ENCODE peak calls at places on chromosomes 12 and 14, in five cellular contexts. One of them, this sample, is unnamed.

GRCh38 chr12:130026608-130027176 is 122.9 kb upstream of the TMEM132D start:
- DNase-seq in choroid plexus epithelial cell: peak
- DNase-seq in cardiac fibroblast: peak
- DNase-seq in cardiac muscle cell: no peak
- DNase-seq in ovary: no peak
- DNase-seq in this sample: no peak

GRCh38 chr12:69412655-69413054 is 53.1 kb downstream of the YEATS4 start:
- DNase-seq in choroid plexus epithelial cell: no peak
- DNase-seq in cardiac fibroblast: no peak
- DNase-seq in cardiac muscle cell: no peak
- DNase-seq in ovary: no peak
- DNase-seq in this sample: no peak

GRCh38 chr12:79194595-79194994 is 330.0 kb downstream of the SYT1 start:
- DNase-seq in choroid plexus epithelial cell: peak
- DNase-seq in cardiac fibroblast: no peak
- DNase-seq in cardiac muscle cell: no peak
- DNase-seq in ovary: no peak
- DNase-seq in this sample: peak

GRCh38 chr12:54998958-54999510 is 14.5 kb upstream of the TESPA1 start:
- DNase-seq in choroid plexus epithelial cell: no peak
- DNase-seq in cardiac fibroblast: no peak
- DNase-seq in cardiac muscle cell: no peak
- DNase-seq in ovary: no peak
- DNase-seq in this sample: no peak

GRCh38 chr12:20451759-20452158 is 83.4 kb downstream of the PDE3A start:
- DNase-seq in choroid plexus epithelial cell: peak
- DNase-seq in cardiac fibroblast: peak
- DNase-seq in cardiac muscle cell: peak
- DNase-seq in ovary: no peak
- DNase-seq in this sample: peak

GRCh38 chr14:29906256-29906885 is 21.3 kb downstream of the PRKD1 start:
- DNase-seq in choroid plexus epithelial cell: peak
- DNase-seq in cardiac fibroblast: no peak
- DNase-seq in cardiac muscle cell: peak
- DNase-seq in ovary: no peak
- DNase-seq in this sample: peak

GRCh38 chr12:22978962-22979361 is 354.0 kb downstream of the ETNK1 start:
- DNase-seq in choroid plexus epithelial cell: peak
- DNase-seq in cardiac fibroblast: peak
- DNase-seq in cardiac muscle cell: peak
- DNase-seq in ovary: no peak
- DNase-seq in this sample: peak

GRCh38 chr14:70563417-70563816 is 28.6 kb upstream of the ADAM20 start:
- DNase-seq in choroid plexus epithelial cell: no peak
- DNase-seq in cardiac fibroblast: no peak
- DNase-seq in cardiac muscle cell: no peak
- DNase-seq in ovary: no peak
- DNase-seq in this sample: no peak

GRCh38 chr12:58919271-58920101 is 818 bp downstream of the LRIG3 start:
- DNase-seq in choroid plexus epithelial cell: peak
- DNase-seq in cardiac fibroblast: peak
- DNase-seq in cardiac muscle cell: peak
- DNase-seq in ovary: peak
- DNase-seq in this sample: peak

GRCh38 chr12:44976246-44976645 is 74.7 kb downstream of the DBX2 start:
- DNase-seq in choroid plexus epithelial cell: no peak
- DNase-seq in cardiac fibroblast: no peak
- DNase-seq in cardiac muscle cell: peak
- DNase-seq in ovary: no peak
- DNase-seq in this sample: no peak

GRCh38 chr12:44968960-44969359 is 81.9 kb downstream of the DBX2 start:
- DNase-seq in choroid plexus epithelial cell: no peak
- DNase-seq in cardiac fibroblast: no peak
- DNase-seq in cardiac muscle cell: no peak
- DNase-seq in ovary: no peak
- DNase-seq in this sample: no peak

GRCh38 chr12:44972746-44973421 is 78.0 kb downstream of the DBX2 start:
- DNase-seq in choroid plexus epithelial cell: peak
- DNase-seq in cardiac fibroblast: peak
- DNase-seq in cardiac muscle cell: peak
- DNase-seq in ovary: no peak
- DNase-seq in this sample: no peak
- TF ChIP-seq CTCF in choroid plexus epithelial cell: peak
- TF ChIP-seq CTCF in cardiac fibroblast: peak
- TF ChIP-seq CTCF in cardiac muscle cell: peak
- TF ChIP-seq CTCF in ovary: no peak
- TF ChIP-seq CTCF in this sample: peak

GRCh38 chr12:6772729-6773661 is 675 bp downstream of the LAG3 start:
- DNase-seq in choroid plexus epithelial cell: no peak
- DNase-seq in cardiac fibroblast: no peak
- DNase-seq in cardiac muscle cell: no peak
- DNase-seq in ovary: no peak
- DNase-seq in this sample: no peak

GRCh38 chr12:6773662-6774351 is 1.5 kb downstream of the LAG3 start:
- DNase-seq in choroid plexus epithelial cell: no peak
- DNase-seq in cardiac fibroblast: no peak
- DNase-seq in cardiac muscle cell: no peak
- DNase-seq in ovary: peak
- DNase-seq in this sample: no peak

GRCh38 chr12:6771509-6772330 is 600 bp upstream of the LAG3 start:
- DNase-seq in choroid plexus epithelial cell: no peak
- DNase-seq in cardiac fibroblast: peak
- DNase-seq in cardiac muscle cell: peak
- DNase-seq in ovary: no peak
- DNase-seq in this sample: no peak

GRCh38 chr12:6771091-6771495 is 1.2 kb upstream of the LAG3 start:
- DNase-seq in choroid plexus epithelial cell: no peak
- DNase-seq in cardiac fibroblast: no peak
- DNase-seq in cardiac muscle cell: no peak
- DNase-seq in ovary: no peak
- DNase-seq in this sample: no peak

GRCh38 chr12:6772331-6772695 is at the start of gene LAG3:
- DNase-seq in choroid plexus epithelial cell: no peak
- DNase-seq in cardiac fibroblast: no peak
- DNase-seq in cardiac muscle cell: no peak
- DNase-seq in ovary: peak
- DNase-seq in this sample: no peak
- H3K4me3 ChIP-seq in choroid plexus epithelial cell: no peak
- H3K4me3 ChIP-seq in cardiac fibroblast: no peak
- H3K4me3 ChIP-seq in cardiac muscle cell: no peak
- H3K4me3 ChIP-seq in ovary: peak
- H3K4me3 ChIP-seq in this sample: no peak

DNA sequence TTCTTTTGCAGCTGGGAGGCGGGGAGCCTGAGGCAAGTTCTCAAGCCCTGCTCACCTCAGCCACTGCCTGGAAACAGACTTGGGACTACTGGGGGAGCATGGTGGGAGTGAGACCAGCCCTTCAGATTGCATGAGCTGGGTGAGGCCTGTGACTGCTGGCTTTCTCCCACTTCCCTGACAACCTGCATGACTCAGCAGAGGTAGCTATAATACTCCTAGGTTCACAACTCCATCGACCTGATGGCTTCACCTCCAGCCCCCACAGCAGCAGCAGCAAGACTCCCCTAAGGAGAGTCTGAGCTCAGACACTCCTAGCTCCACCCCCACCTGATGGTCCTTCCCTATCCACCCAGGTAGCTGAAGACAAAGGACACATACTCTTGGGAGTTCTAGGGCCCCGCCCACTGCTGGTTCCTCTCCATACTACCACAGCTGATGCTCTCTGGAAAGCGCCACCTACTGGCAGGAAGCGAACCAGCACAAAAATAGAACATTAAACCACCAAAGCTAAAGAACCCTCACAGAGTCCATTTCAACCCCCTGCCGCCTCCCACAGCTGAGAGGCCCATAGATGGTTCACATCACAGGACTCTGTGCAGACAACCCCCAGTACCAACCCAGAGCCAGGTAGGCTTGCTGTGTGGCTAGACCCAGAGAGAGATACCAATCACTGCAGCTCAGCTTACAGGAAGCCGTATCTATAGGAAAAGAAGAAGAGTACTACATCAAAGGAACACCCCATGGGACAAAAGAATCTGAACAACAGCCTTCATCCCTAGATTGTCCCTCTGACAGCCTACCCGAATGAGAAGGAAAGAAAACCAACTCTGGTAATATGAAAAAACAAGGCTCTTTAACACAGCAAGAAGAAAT is 68.7 kb downstream of the RPAP3 start:
- DNase-seq in choroid plexus epithelial cell: peak
- DNase-seq in cardiac fibroblast: peak
- DNase-seq in cardiac muscle cell: peak
- DNase-seq in ovary: no peak
- DNase-seq in this sample: no peak
- TF ChIP-seq CTCF in choroid plexus epithelial cell: peak
- TF ChIP-seq CTCF in cardiac fibroblast: peak
- TF ChIP-seq CTCF in cardiac muscle cell: peak
- TF ChIP-seq CTCF in ovary: no peak
- TF ChIP-seq CTCF in this sample: peak

DNA sequence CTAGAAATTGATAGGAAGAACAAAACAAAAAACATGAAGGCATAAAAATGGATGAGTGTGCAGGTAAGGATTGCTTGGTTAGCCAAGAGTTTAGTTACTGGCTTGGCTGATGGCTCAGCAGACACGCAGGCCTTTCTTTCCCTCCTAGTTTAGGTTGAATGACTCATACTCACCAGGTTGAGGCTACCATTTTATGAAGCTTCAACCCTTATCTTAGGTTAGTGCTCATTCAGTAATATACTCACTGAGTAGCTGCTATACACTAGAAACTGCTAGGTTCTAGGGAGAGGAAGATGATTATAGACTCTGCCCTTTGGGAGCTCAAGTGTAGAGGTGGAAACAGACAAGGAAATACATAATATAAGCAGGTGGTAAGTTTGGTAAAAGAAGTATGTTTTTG is 6.0 kb downstream of the P3H3 start:
- DNase-seq in choroid plexus epithelial cell: no peak
- DNase-seq in cardiac fibroblast: no peak
- DNase-seq in cardiac muscle cell: no peak
- DNase-seq in ovary: no peak
- DNase-seq in this sample: no peak
- H3K4me3 ChIP-seq in choroid plexus epithelial cell: no peak
- H3K4me3 ChIP-seq in cardiac fibroblast: no peak
- H3K4me3 ChIP-seq in cardiac muscle cell: no peak
- H3K4me3 ChIP-seq in ovary: no peak
- H3K4me3 ChIP-seq in this sample: no peak

GRCh38 chr14:50342211-50343080 is 30.3 kb downstream of the DMAC2L start:
- DNase-seq in choroid plexus epithelial cell: peak
- DNase-seq in cardiac fibroblast: peak
- DNase-seq in cardiac muscle cell: peak
- DNase-seq in ovary: peak
- DNase-seq in this sample: peak
- TF ChIP-seq CTCF in choroid plexus epithelial cell: peak
- TF ChIP-seq CTCF in cardiac fibroblast: peak
- TF ChIP-seq CTCF in cardiac muscle cell: peak
- TF ChIP-seq CTCF in ovary: peak
- TF ChIP-seq CTCF in this sample: peak

GRCh38 chr12:51813931-51814310 is 34.6 kb downstream of the FIGNL2 start:
- DNase-seq in choroid plexus epithelial cell: no peak
- DNase-seq in cardiac fibroblast: no peak
- DNase-seq in cardiac muscle cell: no peak
- DNase-seq in ovary: no peak
- DNase-seq in this sample: no peak

GRCh38 chr12:51817027-51817953 is 31.2 kb downstream of the FIGNL2 start:
- DNase-seq in choroid plexus epithelial cell: no peak
- DNase-seq in cardiac fibroblast: no peak
- DNase-seq in cardiac muscle cell: no peak
- DNase-seq in ovary: no peak
- DNase-seq in this sample: no peak

GRCh38 chr12:51812871-51813270 is 35.6 kb downstream of the FIGNL2 start:
- DNase-seq in choroid plexus epithelial cell: no peak
- DNase-seq in cardiac fibroblast: no peak
- DNase-seq in cardiac muscle cell: no peak
- DNase-seq in ovary: no peak
- DNase-seq in this sample: no peak

GRCh38 chr12:51815571-51815970 is 32.9 kb downstream of the FIGNL2 start:
- DNase-seq in choroid plexus epithelial cell: no peak
- DNase-seq in cardiac fibroblast: no peak
- DNase-seq in cardiac muscle cell: no peak
- DNase-seq in ovary: no peak
- DNase-seq in this sample: no peak

GRCh38 chr12:51814311-51815088 is 34.0 kb downstream of the FIGNL2 start:
- DNase-seq in choroid plexus epithelial cell: peak
- DNase-seq in cardiac fibroblast: peak
- DNase-seq in cardiac muscle cell: peak
- DNase-seq in ovary: peak
- DNase-seq in this sample: peak
- H3K4me3 ChIP-seq in choroid plexus epithelial cell: peak
- H3K4me3 ChIP-seq in cardiac fibroblast: peak
- H3K4me3 ChIP-seq in cardiac muscle cell: peak
- H3K4me3 ChIP-seq in ovary: peak
- H3K4me3 ChIP-seq in this sample: peak

GRCh38 chr14:65038966-65039365 is 52.3 kb downstream of the FNTB start:
- DNase-seq in choroid plexus epithelial cell: no peak
- DNase-seq in cardiac fibroblast: no peak
- DNase-seq in cardiac muscle cell: no peak
- DNase-seq in ovary: no peak
- DNase-seq in this sample: no peak
- TF ChIP-seq CTCF in choroid plexus epithelial cell: no peak
- TF ChIP-seq CTCF in cardiac fibroblast: no peak
- TF ChIP-seq CTCF in cardiac muscle cell: no peak
- TF ChIP-seq CTCF in ovary: no peak
- TF ChIP-seq CTCF in this sample: no peak

GRCh38 chr12:95384785-95385184 is 89.2 kb upstream of the METAP2 start:
- DNase-seq in choroid plexus epithelial cell: no peak
- DNase-seq in cardiac fibroblast: no peak
- DNase-seq in cardiac muscle cell: no peak
- DNase-seq in ovary: no peak
- DNase-seq in this sample: no peak
- H3K4me3 ChIP-seq in choroid plexus epithelial cell: no peak
- H3K4me3 ChIP-seq in cardiac fibroblast: no peak
- H3K4me3 ChIP-seq in cardiac muscle cell: no peak
- H3K4me3 ChIP-seq in ovary: no peak
- H3K4me3 ChIP-seq in this sample: no peak

GRCh38 chr12:64273527-64274403 is 51.7 kb upstream of the KICS2 start:
- DNase-seq in choroid plexus epithelial cell: peak
- DNase-seq in cardiac fibroblast: peak
- DNase-seq in cardiac muscle cell: peak
- DNase-seq in ovary: no peak
- DNase-seq in this sample: no peak
- TF ChIP-seq CTCF in choroid plexus epithelial cell: peak
- TF ChIP-seq CTCF in cardiac fibroblast: peak
- TF ChIP-seq CTCF in cardiac muscle cell: peak
- TF ChIP-seq CTCF in ovary: no peak
- TF ChIP-seq CTCF in this sample: peak

This sample was measured in astrocyte of the spinal cord.